ENCODE peak calls at places on chromosomes 1 and 21, in ten cellular contexts. J is breast epithelium; X is GM23338; L is left ventricle myocardium inferior; D is A549; Y is SJSA1; O is uterus; U is PC-3; M is endothelial cell of umbilical vein; W is CD4-positive, CD25-positive, alpha-beta regulatory T cell. K is an unnamed sample.

GRCh38 chr21:46098303-46099141 is 610 bp downstream of the COL6A2 start:
- DNase-seq in J (peak), X (peak), L (peak), D (no peak), Y (peak), O (peak), U (no peak), M (no peak), W (no peak), K (peak)

GRCh38 chr1:77986810-77987209 is 7.9 kb upstream of the FUBP1 start:
- DNase-seq in J (no peak), X (no peak), L (no peak), D (no peak), Y (no peak), O (no peak), U (peak), M (no peak), W (no peak), K (no peak)

GRCh38 chr1:119982006-119982405 is 85.7 kb upstream of the ADAM30 start:
- DNase-seq in J (no peak), X (no peak), L (no peak), D (no peak), Y (peak), O (peak), U (peak), M (peak), W (no peak), K (peak)

GRCh38 chr1:229410370-229410691 is 23.6 kb downstream of the ACTA1 start:
- DNase-seq in J (no peak), X (no peak), L (no peak), D (no peak), Y (no peak), O (no peak), U (no peak), M (no peak), W (no peak), K (no peak)

GRCh38 chr1:167057297-167057688 is 32.9 kb downstream of the GPA33 start:
- DNase-seq in J (no peak), X (peak), L (no peak), D (peak), Y (peak), O (no peak), U (peak), M (no peak), W (no peak), K (peak)

GRCh38 chr1:35929730-35930592 is 944 bp upstream of the AGO3 start:
- DNase-seq in J (no peak), X (peak), L (peak), D (no peak), Y (no peak), O (peak), U (peak), M (no peak), W (no peak), K (peak)

GRCh38 chr1:110639724-110640386 is 33.7 kb upstream of the KCNA2 start:
- DNase-seq in J (no peak), X (no peak), L (no peak), D (peak), Y (no peak), O (no peak), U (peak), M (no peak), W (no peak), K (no peak)

GRCh38 chr1:192788184-192788583 is 20.7 kb upstream of the RGS2 start:
- DNase-seq in J (no peak), X (peak), L (no peak), D (peak), Y (peak), O (peak), U (peak), M (no peak), W (no peak), K (peak)

GRCh38 chr1:229756666-229757065 is 130.6 kb downstream of the URB2 start:
- DNase-seq in J (no peak), X (no peak), L (no peak), D (no peak), Y (peak), O (no peak), U (peak), M (no peak), W (no peak), K (no peak)

GRCh38 chr1:37477946-37478345 is 3.6 kb downstream of the ZC3H12A start:
- DNase-seq in J (no peak), X (no peak), L (no peak), D (peak), Y (no peak), O (no peak), U (peak), M (no peak), W (no peak), K (no peak)

GRCh38 chr1:32257227-32257508 is 6.1 kb downstream of the LCK start:
- DNase-seq in J (no peak), X (no peak), L (no peak), D (no peak), Y (no peak), O (no peak), U (no peak), M (no peak), W (no peak), K (no peak)
- H3K27ac ChIP-seq in J (no peak), X (no peak), L (no peak), D (no peak), Y (no peak), O (no peak), U (no peak), M (no peak), W (peak), K (no peak)

DNA sequence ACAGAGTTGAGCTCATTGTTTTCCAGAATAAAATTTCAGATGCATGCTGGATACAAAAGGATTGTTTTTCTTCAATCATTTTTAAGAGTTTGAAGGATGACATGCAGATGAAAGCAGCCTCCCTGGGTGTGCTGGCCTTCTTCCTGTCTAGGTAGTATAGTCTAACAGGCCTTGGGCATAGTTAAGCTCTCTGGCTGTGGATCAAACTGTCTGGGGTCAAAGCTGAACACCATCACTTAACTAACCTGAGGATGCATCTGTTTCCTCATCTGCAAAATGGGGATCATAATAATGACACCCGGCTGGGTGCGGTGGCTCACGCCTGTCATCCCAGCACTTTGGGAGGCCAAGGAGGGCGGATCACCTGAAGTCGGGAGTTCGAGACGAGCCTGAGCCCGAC is 6.0 kb upstream of the TIE1 start:
- DNase-seq in J (no peak), X (no peak), L (no peak), D (no peak), Y (no peak), O (no peak), U (no peak), M (no peak), W (no peak), K (no peak)
- H3K27ac ChIP-seq in J (peak), X (no peak), L (peak), D (no peak), Y (peak), O (peak), U (no peak), M (peak), W (no peak), K (peak)

DNA sequence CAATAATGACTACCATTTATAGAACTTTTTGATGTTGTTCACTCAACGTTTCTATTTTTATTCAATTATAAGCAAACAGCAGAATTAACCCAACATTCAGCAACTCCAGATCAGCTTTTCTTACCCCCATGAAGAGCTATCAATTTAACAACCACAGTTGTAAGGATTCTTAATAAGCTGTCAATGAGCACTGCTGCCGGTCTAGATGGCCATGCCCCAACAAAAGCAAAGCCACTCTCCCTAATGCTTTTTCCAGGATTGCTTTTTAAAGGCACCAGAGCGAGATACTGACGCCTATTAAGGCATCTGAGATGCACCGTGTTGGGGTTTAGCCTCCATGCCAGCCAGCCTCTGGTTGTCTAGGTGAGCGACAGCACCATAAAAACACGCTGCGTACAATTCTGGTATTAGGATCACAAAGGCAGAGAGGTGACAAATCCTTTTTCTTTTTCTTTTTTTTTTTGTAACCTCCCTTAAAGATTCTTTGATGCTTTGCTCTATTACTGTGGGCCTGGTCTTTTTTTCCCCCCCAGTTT is 39.5 kb downstream of the PTPRC start:
- DNase-seq in J (no peak), X (no peak), L (no peak), D (no peak), Y (no peak), O (no peak), U (no peak), M (no peak), W (peak), K (no peak)
- H3K27ac ChIP-seq in J (no peak), X (no peak), L (no peak), D (no peak), Y (no peak), O (no peak), U (no peak), M (no peak), W (peak), K (no peak)

DNA sequence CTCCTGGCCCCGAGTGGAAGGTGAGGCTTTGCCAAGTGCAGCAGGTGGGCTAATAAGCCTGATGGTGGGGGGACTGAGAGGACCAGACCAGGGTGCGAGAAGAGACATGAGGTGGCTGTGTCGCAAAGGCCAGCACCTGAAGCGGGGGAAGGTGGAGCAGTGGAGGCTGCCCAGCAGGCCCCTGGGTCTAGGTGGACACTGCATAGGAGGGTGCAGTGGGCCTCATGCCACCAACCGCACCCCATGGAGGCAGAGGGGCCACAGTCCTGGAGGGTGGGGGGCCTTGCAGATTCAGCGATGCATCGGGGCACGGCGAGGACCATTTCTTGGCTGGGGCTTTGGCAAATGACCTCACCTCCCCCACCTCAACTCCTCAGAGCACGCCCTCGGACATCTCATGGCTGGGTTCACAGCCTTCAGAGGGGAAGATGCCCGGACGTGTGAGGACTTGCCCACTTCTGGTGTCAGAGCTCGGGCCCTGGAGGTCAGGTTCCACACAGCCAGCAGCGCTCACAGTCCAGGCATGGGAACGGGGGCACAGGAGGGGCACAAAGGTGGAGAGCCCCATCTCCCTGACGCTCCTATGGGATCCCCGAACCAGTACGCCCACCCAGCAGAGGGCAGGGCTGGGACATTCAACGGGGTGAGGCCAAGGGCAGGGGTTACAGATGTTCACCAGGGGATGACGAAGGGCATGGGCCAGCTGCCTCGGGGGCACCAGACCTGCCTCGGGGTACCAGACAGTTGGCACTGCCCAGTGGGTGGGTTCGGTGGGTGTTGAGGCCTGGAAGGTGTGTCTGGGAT is 35.4 kb downstream of the UBE2G2 start:
- DNase-seq in J (no peak), X (no peak), L (no peak), D (no peak), Y (no peak), O (no peak), U (no peak), M (no peak), W (no peak), K (no peak)
- H3K27ac ChIP-seq in J (no peak), X (peak), L (no peak), D (peak), Y (no peak), O (no peak), U (peak), M (no peak), W (no peak), K (no peak)

GRCh38 chr1:39396671-39397070 is 94.8 kb upstream of the BMP8A start:
- DNase-seq in J (no peak), X (no peak), L (no peak), D (no peak), Y (no peak), O (no peak), U (no peak), M (no peak), W (no peak), K (no peak)

GRCh38 chr1:39394598-39394997 is 96.8 kb upstream of the BMP8A start:
- DNase-seq in J (no peak), X (no peak), L (no peak), D (no peak), Y (no peak), O (no peak), U (peak), M (no peak), W (peak), K (no peak)

GRCh38 chr1:39394059-39394458 is 97.4 kb upstream of the BMP8A start:
- DNase-seq in J (no peak), X (no peak), L (no peak), D (no peak), Y (no peak), O (no peak), U (no peak), M (no peak), W (no peak), K (no peak)

GRCh38 chr1:39393645-39394044 is 97.8 kb upstream of the BMP8A start:
- DNase-seq in J (no peak), X (no peak), L (no peak), D (no peak), Y (no peak), O (no peak), U (no peak), M (no peak), W (no peak), K (no peak)

DNA sequence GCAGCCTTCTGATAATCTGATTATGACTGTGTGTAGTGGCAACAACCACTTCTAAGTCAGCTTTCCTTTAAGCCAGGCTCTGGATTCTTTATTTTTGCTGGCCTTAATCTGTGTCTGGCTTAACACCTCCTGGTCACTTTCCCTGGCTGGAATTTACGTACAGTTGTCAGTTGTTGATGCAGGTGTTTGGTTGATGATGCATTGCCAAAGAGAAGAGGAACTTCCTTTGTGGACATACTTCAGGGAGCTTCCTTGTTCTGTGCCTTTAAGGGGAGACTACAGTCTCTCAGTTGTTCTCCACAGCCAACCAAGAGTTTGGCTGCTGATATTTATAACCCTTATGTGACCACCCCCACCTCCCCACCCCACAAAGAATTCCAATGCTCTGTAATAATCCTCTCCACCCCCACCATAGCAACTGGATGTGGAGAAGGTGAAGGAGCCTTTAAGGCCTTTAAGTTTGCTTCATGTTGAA is 96.0 kb upstream of the BMP8A start:
- DNase-seq in J (no peak), X (no peak), L (no peak), D (peak), Y (peak), O (no peak), U (peak), M (peak), W (no peak), K (no peak)
- H3K27ac ChIP-seq in J (peak), X (no peak), L (peak), D (peak), Y (peak), O (peak), U (peak), M (peak), W (no peak), K (no peak)

GRCh38 chr21:34805157-34805556 is 136.4 kb downstream of the CLIC6 start:
- DNase-seq in J (no peak), X (no peak), L (no peak), D (no peak), Y (no peak), O (no peak), U (no peak), M (no peak), W (no peak), K (no peak)
- H3K27ac ChIP-seq in J (no peak), X (no peak), L (no peak), D (peak), Y (no peak), O (no peak), U (no peak), M (no peak), W (no peak), K (no peak)

DNA sequence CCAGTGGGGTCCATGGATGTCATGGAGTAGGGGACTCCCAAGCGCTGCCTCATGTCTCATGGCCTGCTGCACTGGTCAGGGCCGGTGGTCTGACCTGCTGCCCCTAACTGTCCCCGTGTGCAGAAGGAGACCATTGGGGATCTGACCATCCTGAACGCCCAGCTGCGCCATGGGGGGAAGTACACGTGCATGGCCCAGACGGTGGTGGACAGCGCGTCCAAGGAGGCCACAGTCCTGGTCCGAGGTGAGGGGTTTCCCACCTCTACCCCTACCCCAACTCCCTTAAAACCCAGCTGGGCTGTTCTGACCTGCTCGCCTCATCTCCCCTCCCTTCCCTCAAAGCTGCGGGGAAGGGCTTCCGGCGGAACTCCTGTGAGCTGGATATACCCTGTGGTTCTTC is 18.6 kb downstream of the TMEM81 start:
- DNase-seq in J (no peak), X (no peak), L (no peak), D (no peak), Y (no peak), O (no peak), U (no peak), M (no peak), W (no peak), K (no peak)
- H3K27ac ChIP-seq in J (no peak), X (no peak), L (no peak), D (no peak), Y (no peak), O (no peak), U (no peak), M (no peak), W (no peak), K (no peak)

K was measured in testis.